ENCODE peak calls at places on chromosomes 12 and 14, in four cellular contexts. T is mesendoderm, M is tibial artery, V is OCI-LY7. Z is an unnamed sample. For H3K36me3, the result is how much of the 10 kb centered on the place peaks cover.

GRCh38 chr12:24044973-24045703 is 95.7 kb upstream of the SOX5 start:
- DNase-seq in T (no peak), M (no peak), V (no peak), Z (no peak)

GRCh38 chr12:47207829-47208248 is 128.1 kb upstream of the AMIGO2 start:
- DNase-seq in T (no peak), M (no peak), V (peak), Z (no peak)

GRCh38 chr12:79652521-79652920 is 38.2 kb downstream of the PAWR start:
- DNase-seq in T (no peak), M (no peak), V (no peak), Z (no peak)

GRCh38 chr14:32450919-32451675 is 122.0 kb downstream of the AKAP6 start:
- DNase-seq in T (no peak), M (no peak), V (no peak), Z (no peak)

GRCh38 chr12:75977590-75977951 is 54.0 kb downstream of the PHLDA1 start:
- DNase-seq in T (no peak), M (no peak), V (no peak), Z (no peak)

GRCh38 chr14:95346820-95347219 is 27.1 kb upstream of the CLMN start:
- DNase-seq in T (peak), M (no peak), V (no peak), Z (peak)

GRCh38 chr12:77746108-77746507 is 84.6 kb upstream of the NAV3 start:
- DNase-seq in T (no peak), M (no peak), V (peak), Z (no peak)

GRCh38 chr14:27528328-27528727 is 930.5 kb upstream of the NOVA1 start:
- DNase-seq in T (peak), M (no peak), V (no peak), Z (no peak)

GRCh38 chr12:20601668-20602280 is 93.4 kb upstream of the SLCO1C1 start:
- DNase-seq in T (peak), M (no peak), V (peak), Z (no peak)

DNA sequence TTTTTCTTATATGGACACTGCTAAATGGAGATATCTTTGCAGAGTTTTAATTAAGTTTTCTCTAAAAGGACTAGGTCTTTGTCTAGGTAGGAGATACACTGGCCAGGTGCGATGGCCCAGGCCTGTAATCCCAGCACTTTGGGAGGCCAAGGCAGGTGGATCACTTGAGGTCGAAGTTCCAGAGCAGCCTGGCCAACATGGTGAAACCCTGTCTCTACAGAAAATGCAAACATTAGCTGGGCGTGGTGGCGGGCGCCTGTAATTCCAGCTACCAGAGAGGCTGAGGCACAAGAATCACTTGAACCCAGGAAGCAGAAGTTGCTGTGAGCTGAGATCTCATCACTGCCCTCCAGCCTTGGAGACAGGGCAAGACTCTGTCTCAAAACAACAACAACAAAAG is 17.1 kb upstream of the CERS5 start:
- DNase-seq in T (no peak), M (no peak), V (no peak), Z (no peak)
- H3K36me3 ChIP-seq in T (under half), M (under half), V (under half), Z (under half)

DNA sequence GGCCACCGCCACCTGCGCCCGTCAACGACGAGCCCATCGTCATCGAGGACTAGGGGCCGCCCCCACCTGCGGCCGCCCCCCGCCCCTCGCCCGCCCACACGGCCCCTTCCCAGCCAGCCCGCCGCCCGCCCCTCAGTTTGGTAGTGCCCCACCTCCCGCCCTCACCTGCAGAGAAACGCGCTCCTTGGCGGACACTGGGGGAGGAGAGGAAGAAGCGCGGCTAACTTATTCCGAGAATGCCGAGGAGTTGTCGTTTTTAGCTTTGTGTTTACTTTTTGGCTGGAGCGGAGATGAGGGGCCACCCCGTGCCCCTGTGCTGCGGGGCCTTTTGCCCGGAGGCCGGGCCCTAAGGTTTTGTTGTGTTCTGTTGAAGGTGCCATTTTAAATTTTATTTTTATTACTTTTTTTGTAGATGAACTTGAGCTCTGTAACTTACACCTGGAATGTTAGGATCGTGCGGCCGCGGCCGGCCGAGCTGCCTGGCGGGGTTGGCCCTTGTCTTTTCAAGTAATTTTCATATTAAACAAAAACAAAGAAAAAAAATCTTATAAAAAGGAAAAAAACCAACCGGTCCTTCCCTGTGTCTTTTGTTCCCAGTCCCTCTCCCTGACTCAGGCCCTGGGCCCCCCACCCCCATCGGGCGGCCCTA is 4.3 kb upstream of the CRIP2 start:
- DNase-seq in T (no peak), M (no peak), V (no peak), Z (no peak)
- H3K4me3 ChIP-seq in T (no peak), M (no peak), V (no peak), Z (no peak)

DNA sequence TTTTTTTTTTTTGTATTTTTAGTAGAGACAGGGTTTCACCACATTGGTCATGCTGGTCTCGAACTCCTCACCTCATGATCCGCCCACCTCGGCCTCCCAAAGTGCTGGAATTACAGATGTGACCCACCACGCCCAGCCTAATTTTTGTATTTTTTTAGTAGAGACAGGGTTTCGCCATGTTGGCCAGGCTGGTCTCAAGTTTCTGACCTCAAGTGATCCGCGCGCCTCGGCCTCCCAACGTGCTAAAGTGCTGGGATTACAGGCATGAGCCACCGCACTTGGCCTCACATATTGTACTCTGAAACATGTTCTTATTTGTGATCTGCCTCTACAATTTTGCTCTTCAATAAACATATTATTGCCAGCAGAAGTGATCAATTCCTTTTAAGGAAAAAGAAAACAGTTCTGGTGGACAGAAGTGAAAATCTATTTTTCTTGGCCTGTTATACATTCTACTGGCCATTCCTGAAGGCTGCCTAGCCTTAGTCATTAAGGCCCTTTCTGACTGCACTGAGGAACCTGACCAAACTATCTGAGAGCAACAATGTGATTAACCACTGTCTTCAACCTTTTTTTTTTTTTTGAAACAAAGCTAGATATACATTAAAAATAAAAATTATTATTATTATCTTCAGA is 36.1 kb downstream of the SNX6 start:
- DNase-seq in T (no peak), M (peak), V (no peak), Z (peak)
- H3K36me3 ChIP-seq in T (under half), M (half or more), V (half or more), Z (half or more)

GRCh38 chr14:68507544-68508081 is 285.3 kb downstream of the ZFP36L1 start:
- DNase-seq in T (no peak), M (no peak), V (peak), Z (peak)
- H3K4me3 ChIP-seq in T (no peak), M (no peak), V (peak), Z (no peak)

DNA sequence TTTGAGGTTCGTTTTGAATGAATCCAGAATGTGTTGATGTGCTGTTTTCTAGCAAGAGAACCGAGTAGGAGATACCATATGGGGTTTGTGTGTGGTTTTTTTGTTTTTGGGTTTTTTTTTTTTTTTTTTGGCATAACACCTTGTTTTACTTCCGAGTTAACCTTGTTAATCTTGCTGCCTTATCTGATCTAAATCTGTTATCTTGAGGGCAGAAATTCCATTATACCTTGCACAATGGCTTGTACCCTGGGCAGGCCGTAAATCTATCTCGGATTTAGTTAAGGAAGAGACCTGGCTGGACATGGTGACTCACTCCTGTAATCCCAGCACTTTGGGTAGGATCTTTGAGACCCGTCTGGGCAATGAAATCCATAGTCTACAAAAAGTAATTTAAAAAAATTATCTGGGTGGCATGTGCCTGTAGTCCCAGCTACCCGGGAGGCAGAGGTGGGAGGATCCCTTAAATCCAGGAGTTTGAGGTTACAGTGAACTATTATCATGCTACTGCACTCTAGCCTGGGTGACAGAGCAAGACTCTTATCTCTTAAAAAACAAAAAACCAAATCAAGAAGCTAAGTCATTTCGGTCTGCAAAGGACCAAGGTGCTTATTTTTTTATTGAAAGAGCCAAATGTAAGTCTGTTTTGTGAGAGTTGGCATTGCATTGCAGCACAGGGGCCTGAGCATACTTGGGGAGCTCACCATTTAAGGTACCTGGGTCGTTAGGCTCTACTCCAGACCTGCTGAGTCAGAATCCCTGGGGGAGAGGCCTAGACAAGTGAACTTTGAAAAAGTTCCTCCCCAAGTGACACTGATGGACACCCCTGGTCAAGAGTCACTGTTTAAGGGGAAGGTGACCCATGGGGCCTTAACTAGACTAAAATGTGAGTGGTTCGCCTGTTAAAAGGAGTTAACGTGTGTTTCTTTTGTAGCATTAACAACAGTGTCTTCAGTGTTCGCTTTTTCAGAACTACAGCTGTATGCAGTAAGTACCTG is 6.7 kb downstream of the DLST start:
- DNase-seq in T (peak), M (no peak), V (no peak), Z (no peak)
- H3K36me3 ChIP-seq in T (under half), M (under half), V (half or more), Z (under half)

Z was measured in suprapubic skin.